ENCODE peak calls at places on chromosomes 4 and X, in ten cellular contexts. Y, Z, M, R, G, C, B, W, H and K are unnamed samples.
A peak's percentile ranks its signal among the peaks of the same experiment; 100 is the strongest.

GRCh38 chrX:45232139-45232538 is 31.5 kb upstream of the DIPK2B start:
- DNase-seq in Y (no peak), Z (no peak), M (no peak), R (no peak), G (no peak), C (no peak), B (no peak), W (no peak), H (no peak), K (no peak)

GRCh38 chrX:24110049-24110448 is 39.5 kb upstream of the ZFX start:
- DNase-seq in Y (no peak), Z (no peak), M (no peak), R (no peak), G (no peak), C (no peak), B (no peak), W (no peak), H (no peak), K (no peak)

GRCh38 chr4:84931961-84932360 is 34.5 kb downstream of the WDFY3 start:
- DNase-seq in Y (no peak), Z (no peak), M (no peak), R (no peak), G (no peak), C (no peak), B (no peak), W (no peak), H (no peak), K (no peak)

GRCh38 chr4:174256277-174256713 is 27.2 kb downstream of the FBXO8 start:
- DNase-seq in Y (no peak), Z (no peak), M (peak; percentile 63), R (no peak), G (no peak), C (no peak), B (no peak), W (no peak), H (no peak), K (peak; percentile 3)

GRCh38 chr4:87038837-87039715 is 104.3 kb downstream of the AFF1 start:
- DNase-seq in Y (peak; percentile 87), Z (no peak), M (peak; percentile 91), R (no peak), G (peak; percentile 63), C (peak; percentile 54), B (no peak), W (no peak), H (peak; percentile 43), K (peak; percentile 51)

GRCh38 chr4:155854597-155855226 is 11.4 kb downstream of the ASIC5 start:
- DNase-seq in Y (no peak), Z (peak; percentile 50), M (peak; percentile 86), R (no peak), G (no peak), C (peak; percentile 20), B (no peak), W (no peak), H (no peak), K (no peak)

GRCh38 chr4:89468632-89469031 is 161.0 kb upstream of the GPRIN3 start:
- DNase-seq in Y (no peak), Z (no peak), M (no peak), R (no peak), G (no peak), C (no peak), B (no peak), W (no peak), H (no peak), K (no peak)

GRCh38 chr4:154490589-154491340 is 834 bp downstream of the DCHS2 start:
- DNase-seq in Y (peak; percentile 52), Z (no peak), M (no peak), R (peak; percentile 33), G (peak; percentile 52), C (peak; percentile 17), B (no peak), W (peak; percentile 34), H (peak; percentile 9), K (no peak)

GRCh38 chr4:3880595-3881120 is 114.5 kb downstream of the ADRA2C start:
- DNase-seq in Y (peak; percentile 89), Z (peak; percentile 77), M (peak; percentile 33), R (peak; percentile 66), G (peak; percentile 85), C (peak; percentile 33), B (peak; percentile 80), W (peak; percentile 74), H (peak; percentile 71), K (peak; percentile 67)

GRCh38 chr4:7187691-7188090 is 4.6 kb upstream of the SORCS2 start:
- DNase-seq in Y (no peak), Z (no peak), M (no peak), R (no peak), G (peak; percentile 19), C (no peak), B (no peak), W (no peak), H (no peak), K (no peak)

GRCh38 chr4:82629238-82630000 is 67.6 kb upstream of the TMEM150C start:
- DNase-seq in Y (peak; percentile 37), Z (no peak), M (peak; percentile 61), R (no peak), G (no peak), C (no peak), B (no peak), W (no peak), H (no peak), K (no peak)

GRCh38 chrX:119693032-119693995 is at the start of gene SEPTIN6:
- DNase-seq in Y (peak; percentile 86), Z (peak; percentile 67), M (peak; percentile 52), R (peak; percentile 63), G (peak; percentile 93), C (peak; percentile 49), B (peak; percentile 85), W (peak; percentile 53), H (peak; percentile 82), K (peak; percentile 88)
- TF ChIP-seq POLR2A in Y (peak; percentile 92), Z (peak; percentile 65), M (peak; percentile 72), R (peak; percentile 90), G (peak; percentile 48), C (peak; percentile 35), B (no peak), W (peak; percentile 77), H (peak; percentile 78), K (peak; percentile 25)

GRCh38 chrX:46757593-46757992 is 1.3 kb downstream of the SLC9A7 start:
- DNase-seq in Y (no peak), Z (no peak), M (peak; percentile 33), R (no peak), G (no peak), C (no peak), B (no peak), W (no peak), H (no peak), K (no peak)

GRCh38 chrX:46758163-46758955 is 559 bp downstream of the SLC9A7 start:
- DNase-seq in Y (peak; percentile 50), Z (peak; percentile 42), M (peak; percentile 10), R (no peak), G (peak; percentile 51), C (no peak), B (peak; percentile 13), W (no peak), H (peak; percentile 12), K (peak; percentile 7)

GRCh38 chrX:46757052-46757451 is 1.9 kb downstream of the SLC9A7 start:
- DNase-seq in Y (no peak), Z (no peak), M (no peak), R (no peak), G (no peak), C (no peak), B (no peak), W (no peak), H (no peak), K (no peak)

GRCh38 chrX:46759645-46759974 is 692 bp upstream of the SLC9A7 start:
- DNase-seq in Y (no peak), Z (no peak), M (peak; percentile 26), R (no peak), G (no peak), C (no peak), B (no peak), W (no peak), H (no peak), K (no peak)

DNA sequence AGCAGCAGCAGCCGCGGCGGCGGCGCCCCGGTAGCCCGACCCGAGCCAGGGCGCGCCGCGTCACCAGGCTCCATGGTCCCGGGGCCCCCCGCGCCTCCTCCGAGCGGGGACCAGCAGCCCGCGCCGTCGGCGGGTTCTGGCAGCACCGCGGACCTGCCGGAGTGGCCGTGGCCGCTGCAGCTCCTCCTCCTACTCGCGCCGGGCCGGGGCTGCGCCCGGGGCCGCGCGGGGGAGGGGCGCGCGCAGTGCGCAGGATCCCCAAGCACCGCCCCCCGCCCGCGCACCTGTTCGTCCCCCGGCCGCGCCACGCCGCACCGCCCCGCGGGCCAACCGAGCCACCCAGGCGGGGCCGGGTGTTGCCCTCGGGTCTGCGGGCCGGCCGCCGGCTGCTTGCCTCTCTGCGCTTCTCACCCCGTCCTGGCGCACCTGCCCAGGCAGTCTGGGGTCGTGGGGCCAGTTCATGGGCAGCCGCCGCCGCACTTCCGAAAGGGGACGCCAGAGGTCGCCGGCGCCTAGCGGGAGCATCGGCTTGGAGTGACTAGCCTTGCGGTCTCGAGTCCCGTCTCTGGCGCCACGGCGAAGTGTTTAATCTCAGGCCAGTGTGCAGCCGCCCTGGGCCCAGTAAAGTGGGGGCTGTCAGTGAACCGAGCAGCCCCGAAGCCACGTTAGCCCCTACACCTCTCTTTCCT is at the start of gene SLC9A7:
- DNase-seq in Y (peak; percentile 89), Z (peak; percentile 82), M (peak; percentile 61), R (peak; percentile 31), G (peak; percentile 92), C (peak; percentile 55), B (peak; percentile 77), W (peak; percentile 31), H (peak; percentile 78), K (peak; percentile 73)
- TF ChIP-seq POLR2A in Y (peak; percentile 55), Z (peak; percentile 70), M (no peak), R (no peak), G (no peak), C (peak; percentile 42), B (no peak), W (no peak), H (no peak), K (no peak)

DNA sequence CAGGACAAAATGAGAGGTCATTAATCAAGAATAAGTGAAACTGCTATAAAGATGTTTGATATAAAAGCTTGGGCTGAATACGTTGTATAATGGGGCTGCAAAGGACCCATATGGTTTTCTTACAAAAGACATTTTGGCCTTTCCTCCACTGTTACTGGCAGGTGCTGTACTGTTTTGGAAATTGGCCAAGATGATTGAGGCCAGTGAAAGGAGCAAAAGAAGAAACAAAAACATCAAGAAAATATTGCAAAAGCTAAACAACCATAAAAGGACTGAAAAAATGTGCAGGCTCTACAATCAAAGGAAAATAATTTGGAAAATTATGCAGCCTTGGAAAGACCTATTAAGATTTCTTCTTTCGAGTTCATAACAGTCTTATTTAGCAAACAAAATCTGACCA is 222.2 kb upstream of the PPP1R2C start:
- DNase-seq in Y (no peak), Z (no peak), M (no peak), R (no peak), G (no peak), C (no peak), B (no peak), W (no peak), H (no peak), K (no peak)
- TF ChIP-seq POLR2A in Y (no peak), Z (no peak), M (no peak), R (no peak), G (no peak), C (no peak), B (no peak), W (no peak), H (no peak), K (no peak)

DNA sequence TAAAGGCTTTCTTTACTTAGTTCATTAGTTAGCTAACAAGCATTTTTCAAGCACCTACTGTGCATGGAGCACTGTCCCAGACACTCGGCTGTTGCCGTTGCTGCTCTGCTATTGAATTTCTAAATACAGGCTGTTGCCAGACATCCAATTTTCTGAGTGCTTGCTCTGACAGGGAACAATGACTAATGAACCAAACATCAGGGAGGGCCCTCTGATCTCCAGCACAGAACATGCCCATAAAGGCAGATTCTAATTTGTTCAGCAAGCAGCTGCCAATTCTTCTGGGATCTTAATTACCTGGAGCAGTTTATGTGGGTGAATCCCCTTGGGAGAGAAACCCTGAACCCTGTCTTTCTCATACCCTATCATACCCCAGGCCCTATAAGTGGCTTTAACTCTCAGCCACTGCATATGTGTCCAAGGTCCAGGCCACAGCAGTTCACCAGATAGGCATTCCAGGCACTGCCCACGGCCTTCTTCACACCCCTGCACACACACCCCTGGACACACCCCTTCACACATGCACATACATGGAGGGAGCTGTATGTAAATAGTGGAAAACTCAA is 27.9 kb downstream of the TSC22D3 start:
- DNase-seq in Y (no peak), Z (no peak), M (peak; percentile 19), R (no peak), G (peak; percentile 68), C (no peak), B (no peak), W (no peak), H (peak; percentile 22), K (no peak)
- TF ChIP-seq POLR2A in Y (peak; percentile 21), Z (no peak), M (no peak), R (no peak), G (no peak), C (no peak), B (no peak), W (no peak), H (no peak), K (no peak)